ENCODE peak calls at places on chromosome 20, in five cellular contexts. J is GM23338, A is neural progenitor cell, T is OCI-LY7, Q is hepatocyte. G is an unnamed sample.

GRCh38 chr20:50020283-50020682 is 37.5 kb downstream of the SNAI1 start:
- DNase-seq in J (no peak), A (no peak), Q (no peak), T (no peak), G (peak)

GRCh38 chr20:49505518-49505917 is 23.1 kb upstream of the KCNB1 start:
- DNase-seq in A (peak), T (no peak), J (peak), Q (peak), G (peak)

GRCh38 chr20:35592339-35592960 is 23.2 kb upstream of the SPAG4 start:
- DNase-seq in Q (no peak), J (no peak), T (no peak), A (no peak), G (no peak)

GRCh38 chr20:37877832-37878772 is 24.8 kb upstream of the VSTM2L start:
- DNase-seq in Q (no peak), J (no peak), A (no peak), T (no peak), G (no peak)

GRCh38 chr20:63696311-63696627 is 183 bp upstream of the TNFRSF6B start:
- DNase-seq in A (peak), Q (peak), T (peak), J (peak), G (peak)

GRCh38 chr20:31764641-31765305 is 25.7 kb downstream of the TPX2 start:
- DNase-seq in J (no peak), A (no peak), T (no peak), Q (no peak), G (peak)

GRCh38 chr20:37364013-37364926 is 18.3 kb downstream of the SRC start:
- DNase-seq in T (no peak), Q (no peak), A (no peak), J (no peak), G (no peak)

GRCh38 chr20:2133318-2134183 is 31.9 kb downstream of the STK35 start:
- DNase-seq in J (no peak), A (peak), T (no peak), Q (peak), G (peak)

GRCh38 chr20:47295921-47296426 is 60.5 kb downstream of the ZMYND8 start:
- DNase-seq in T (no peak), A (no peak), J (no peak), Q (no peak), G (no peak)

GRCh38 chr20:17655865-17656489 is 26.1 kb downstream of the RRBP1 start:
- DNase-seq in J (peak), T (no peak), Q (no peak), A (no peak), G (peak)

GRCh38 chr20:16477632-16478031 is 95.6 kb downstream of the KIF16B start:
- DNase-seq in Q (peak), J (no peak), A (no peak), T (no peak), G (no peak)

GRCh38 chr20:64093013-64093503 is 8.9 kb upstream of the LKAAEAR1 start:
- DNase-seq in T (no peak), J (no peak), A (peak), Q (no peak), G (peak)

GRCh38 chr20:34525709-34526416 is 9.6 kb downstream of the DYNLRB1 start:
- DNase-seq in J (no peak), A (no peak), T (no peak), Q (peak), G (peak)

GRCh38 chr20:62296724-62297448 is 5.9 kb upstream of the ADRM1 start:
- DNase-seq in J (no peak), T (no peak), A (no peak), Q (no peak), G (no peak)

GRCh38 chr20:25037288-25038102 is 20.4 kb downstream of the ACSS1 start:
- DNase-seq in J (no peak), T (no peak), Q (no peak), A (no peak), G (no peak)

GRCh38 chr20:37856932-37857660 is 45.8 kb upstream of the VSTM2L start:
- DNase-seq in A (no peak), J (no peak), Q (no peak), T (no peak), G (peak)

GRCh38 chr20:48841861-48842529 is 14.2 kb upstream of the PREX1 start:
- DNase-seq in A (no peak), Q (no peak), T (no peak), J (no peak), G (peak)

GRCh38 chr20:15491564-15491963 is 1081.7 kb downstream of the KIF16B start:
- DNase-seq in A (peak), J (peak), Q (peak), T (no peak), G (no peak)

GRCh38 chr20:50348118-50348517 is 157.5 kb downstream of the CEBPB start:
- DNase-seq in A (no peak), T (no peak), Q (no peak), J (peak), G (no peak)

GRCh38 chr20:46757754-46758678 is 48.6 kb downstream of the SLC2A10 start:
- DNase-seq in A (peak), J (peak), Q (peak), T (peak), G (peak)

GRCh38 chr20:5784735-5785134 is 34.5 kb downstream of the SHLD1 start:
- DNase-seq in Q (peak), J (no peak), T (no peak), A (no peak), G (no peak)

GRCh38 chr20:24610341-24611115 is 141.1 kb downstream of the SYNDIG1 start:
- DNase-seq in T (no peak), J (peak), A (peak), Q (no peak), G (peak)

GRCh38 chr20:36569847-36570429 is 3.5 kb upstream of the TGIF2 start:
- DNase-seq in Q (no peak), J (no peak), T (no peak), A (no peak), G (peak)

GRCh38 chr20:33281550-33282146 is 1.4 kb upstream of the BPIFB1 start:
- DNase-seq in Q (no peak), A (no peak), T (no peak), J (no peak), G (no peak)

GRCh38 chr20:1440024-1440423 is 26.6 kb downstream of the NSFL1C start:
- DNase-seq in J (peak), A (peak), Q (no peak), T (peak), G (peak)

GRCh38 chr20:10965936-10966470 is 292.2 kb upstream of the JAG1 start:
- DNase-seq in J (no peak), Q (no peak), T (no peak), A (no peak), G (no peak)

GRCh38 chr20:64171211-64171610 is 7.0 kb downstream of the MYT1 start:
- DNase-seq in A (no peak), Q (no peak), T (no peak), J (no peak), G (no peak)

GRCh38 chr20:9203081-9203447 is 134.2 kb downstream of the PLCB4 start:
- DNase-seq in T (no peak), Q (no peak), A (no peak), J (no peak), G (peak)

GRCh38 chr20:9204979-9205378 is 136.1 kb downstream of the PLCB4 start:
- DNase-seq in T (no peak), Q (no peak), J (no peak), A (no peak), G (no peak)

GRCh38 chr20:9200196-9200595 is 131.3 kb downstream of the PLCB4 start:
- DNase-seq in T (no peak), J (no peak), A (no peak), Q (no peak), G (peak)

GRCh38 chr20:9202440-9203080 is 133.7 kb downstream of the PLCB4 start:
- DNase-seq in J (no peak), A (no peak), Q (peak), T (no peak), G (peak)

GRCh38 chr20:9200620-9201019 is 131.7 kb downstream of the PLCB4 start:
- DNase-seq in A (no peak), Q (peak), T (no peak), J (no peak), G (peak)
- TF ChIP-seq EZH2phosphoT487 in A (no peak), Q (no peak), T (no peak), J (no peak), G (no peak)

DNA sequence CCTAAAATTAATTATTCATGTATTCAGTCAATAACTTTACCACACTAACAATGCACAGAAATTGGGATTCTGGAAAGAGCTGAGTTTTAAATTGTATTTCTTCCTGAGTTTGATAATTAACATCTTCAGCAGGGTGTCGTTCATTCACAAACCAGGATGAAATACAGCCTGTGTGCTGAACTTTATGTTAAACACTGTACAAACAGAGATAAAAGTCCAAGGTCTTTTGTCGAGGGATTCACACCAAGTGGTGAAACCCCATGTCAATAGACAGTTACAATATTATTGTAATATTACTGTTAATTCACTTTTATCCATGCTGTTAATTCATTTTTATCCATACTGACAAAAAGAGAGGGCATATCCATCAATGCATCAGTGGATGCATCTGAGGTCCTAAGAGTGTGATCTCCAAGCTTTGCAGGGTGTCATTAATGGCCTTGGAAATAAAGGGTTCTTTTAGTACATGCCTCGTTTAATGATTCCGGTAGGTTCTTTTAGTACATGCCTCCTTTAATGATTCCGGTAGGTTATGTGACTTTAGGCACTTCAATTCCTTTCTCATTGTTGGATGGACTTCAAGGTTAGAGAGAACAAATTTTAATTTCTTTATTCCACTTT is 234.3 kb downstream of the PLCB1 start:
- DNase-seq in A (no peak), Q (no peak), J (no peak), T (no peak), G (no peak)
- TF ChIP-seq EZH2phosphoT487 in A (no peak), Q (no peak), J (no peak), T (no peak), G (no peak)

GRCh38 chr20:7346562-7346961 is 579.1 kb downstream of the BMP2 start:
- DNase-seq in Q (no peak), J (no peak), A (no peak), T (no peak), G (peak)

GRCh38 chr20:7348253-7348652 is 580.8 kb downstream of the BMP2 start:
- DNase-seq in T (no peak), J (no peak), Q (no peak), A (no peak), G (peak)

GRCh38 chr20:7347409-7347808 is 579.9 kb downstream of the BMP2 start:
- DNase-seq in J (no peak), T (no peak), A (no peak), Q (no peak), G (no peak)

DNA sequence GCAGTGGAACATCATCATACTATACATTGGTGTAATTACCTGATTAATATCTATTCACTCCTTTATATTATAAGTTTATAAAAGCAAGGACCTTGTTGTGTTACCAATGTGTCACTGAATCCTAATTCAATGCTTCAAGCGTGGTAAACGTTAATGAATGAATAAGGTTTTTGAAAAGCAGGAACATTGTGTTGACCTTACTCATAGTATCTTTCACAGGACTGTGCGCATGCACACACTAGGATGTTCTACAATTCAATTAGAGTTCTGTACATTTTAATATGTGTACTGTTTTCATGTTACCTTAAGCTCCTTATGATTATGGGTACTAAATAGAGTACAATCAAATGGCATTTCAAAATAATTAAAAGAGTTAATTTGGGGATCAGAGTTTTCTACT is 578.5 kb downstream of the BMP2 start:
- DNase-seq in T (no peak), Q (no peak), J (no peak), A (no peak), G (no peak)
- TF ChIP-seq EZH2phosphoT487 in T (no peak), Q (no peak), J (no peak), A (no peak), G (no peak)

GRCh38 chr20:20663841-20664240 is 48.6 kb downstream of the RALGAPA2 start:
- DNase-seq in J (no peak), A (no peak), Q (no peak), T (no peak), G (peak)
- TF ChIP-seq EZH2phosphoT487 in J (no peak), A (no peak), Q (no peak), T (no peak), G (no peak)